ENCODE peak calls at places on chromosomes 2 and 18, in four cellular contexts. T is GM13976, C is ovary, Z is Peyer's patch. P is an unnamed sample.
A peak's percentile ranks its signal among the peaks of the same experiment; 100 is the strongest.

GRCh38 chr2:207692206-207693065 is 19.0 kb upstream of the CCNYL1 start:
- DNase-seq in T (peak; percentile 59), C (no peak), Z (no peak), P (no peak)

GRCh38 chr18:49359732-49360444 is 100.6 kb downstream of the DYM start:
- DNase-seq in T (peak; percentile 25), C (no peak), Z (no peak), P (no peak)

GRCh38 chr2:216362730-216363129 is 9.6 kb downstream of the MARCHF4 start:
- DNase-seq in T (no peak), C (no peak), Z (no peak), P (no peak)

GRCh38 chr2:20526666-20527065 is 79.8 kb downstream of the RHOB start:
- DNase-seq in T (no peak), C (no peak), Z (no peak), P (no peak)

GRCh38 chr2:238684362-238685326 is 163.2 kb upstream of the TWIST2 start:
- DNase-seq in T (no peak), C (peak; percentile 64), Z (no peak), P (no peak)

GRCh38 chr18:62612721-62613120 is 89.9 kb downstream of the ZCCHC2 start:
- DNase-seq in T (no peak), C (no peak), Z (no peak), P (no peak)

GRCh38 chr2:120845281-120845680 is 109.6 kb downstream of the GLI2 start:
- DNase-seq in T (no peak), C (peak; percentile 69), Z (peak; percentile 48), P (no peak)

GRCh38 chr18:55234366-55235093 is 275.3 kb upstream of the CCDC68 start:
- DNase-seq in T (peak; percentile 41), C (peak; percentile 67), Z (peak; percentile 69), P (peak; percentile 60)

GRCh38 chr2:104091894-104092293 is 762.0 kb upstream of the POU3F3 start:
- DNase-seq in T (no peak), C (no peak), Z (no peak), P (no peak)

GRCh38 chr2:160994141-160995002 is 165.9 kb upstream of the TANK start:
- DNase-seq in T (peak; percentile 53), C (peak; percentile 67), Z (no peak), P (peak; percentile 40)

GRCh38 chr2:120238728-120239487 is 13.7 kb upstream of the RALB start:
- DNase-seq in T (no peak), C (no peak), Z (peak; percentile 90), P (no peak)

GRCh38 chr2:114001152-114001551 is 111.3 kb downstream of the ACTR3 start:
- DNase-seq in T (no peak), C (no peak), Z (no peak), P (no peak)

GRCh38 chr2:240134956-240135520 is 1.1 kb downstream of the COPS9 start:
- DNase-seq in T (no peak), C (no peak), Z (peak; percentile 23), P (no peak)

GRCh38 chr2:188415754-188416083 is 124.0 kb downstream of the GULP1 start:
- DNase-seq in T (no peak), C (no peak), Z (no peak), P (no peak)

GRCh38 chr2:138724765-138725459 is 55.3 kb downstream of the NXPH2 start:
- DNase-seq in T (no peak), C (no peak), Z (no peak), P (no peak)

GRCh38 chr2:168039885-168040284 is 207.5 kb downstream of the STK39 start:
- DNase-seq in T (no peak), C (no peak), Z (no peak), P (no peak)

GRCh38 chr2:169928463-169928864 is 101.2 kb downstream of the UBR3 start:
- DNase-seq in T (peak; percentile 34), C (no peak), Z (no peak), P (no peak)

GRCh38 chr2:39686470-39686869 is 20.8 kb downstream of the TMEM178A start:
- DNase-seq in T (no peak), C (no peak), Z (no peak), P (no peak)

GRCh38 chr18:27363918-27364317 is 178.8 kb upstream of the CHST9 start:
- DNase-seq in T (no peak), C (no peak), Z (no peak), P (no peak)

GRCh38 chr2:232292395-232293154 is 86.0 kb upstream of the ALPP start:
- DNase-seq in T (peak; percentile 73), C (no peak), Z (peak; percentile 66), P (no peak)

GRCh38 chr2:237414056-237414661 is at the start of gene COL6A3:
- DNase-seq in T (no peak), C (peak; percentile 93), Z (no peak), P (no peak)

GRCh38 chr18:5537860-5538259 is 5.9 kb downstream of the EPB41L3 start:
- DNase-seq in T (no peak), C (no peak), Z (no peak), P (no peak)

GRCh38 chr2:17036343-17036742 is 370.7 kb upstream of the CYRIA start:
- DNase-seq in T (no peak), C (no peak), Z (no peak), P (no peak)

GRCh38 chr18:70961933-70962332 is 673.1 kb downstream of the SOCS6 start:
- DNase-seq in T (no peak), C (no peak), Z (no peak), P (no peak)

GRCh38 chr2:12765203-12765602 is 48.5 kb downstream of the TRIB2 start:
- DNase-seq in T (no peak), C (no peak), Z (no peak), P (no peak)

GRCh38 chr18:7760967-7761946 is 194.1 kb downstream of the PTPRM start:
- DNase-seq in T (no peak), C (no peak), Z (no peak), P (no peak)

GRCh38 chr2:54871457-54872103 is 148.1 kb downstream of the EML6 start:
- DNase-seq in T (no peak), C (no peak), Z (no peak), P (no peak)

GRCh38 chr2:11923935-11924334 is 177.5 kb downstream of the LPIN1 start:
- DNase-seq in T (no peak), C (no peak), Z (no peak), P (no peak)

GRCh38 chr2:152088006-152088405 is 10.8 kb downstream of the CACNB4 start:
- DNase-seq in T (no peak), C (no peak), Z (no peak), P (no peak)

GRCh38 chr18:66393463-66393862 is 210.4 kb downstream of the CDH19 start:
- DNase-seq in T (no peak), C (no peak), Z (no peak), P (no peak)